ENCODE peak calls at places on chromosomes 12 and 14, in ten cellular contexts. N is nephron progenitor cell; O is activated B cell treated with CpG ODN at 0.5 μM for 24 hours; T is CD8-positive, alpha-beta T cell; B is cardiac fibroblast; S is HFFc6; L is fibroblast of lung; Z is fibroblast of the aortic adventitia; M is H1; V is CD4-positive, alpha-beta T cell. Q is an unnamed sample.

GRCh38 chr12:96210376-96211055 is 16.3 kb downstream of the ELK3 start:
- DNase-seq in M (no peak), V (peak; percentile 31), T (peak; percentile 52), B (no peak), Z (no peak), S (no peak), N (no peak), L (no peak), O (peak; percentile 28), Q (no peak)

GRCh38 chr14:88590173-88590572 is 27.3 kb downstream of the ZC3H14 start:
- DNase-seq in V (no peak), O (no peak), S (no peak), N (no peak), M (no peak), L (no peak), Z (no peak), B (peak; percentile 40), T (no peak), Q (no peak)

GRCh38 chr14:105883066-105884005 is 357.0 kb downstream of the TMEM121 start:
- DNase-seq in S (no peak), Z (no peak), T (peak; percentile 5), O (no peak), M (no peak), L (no peak), N (no peak), V (no peak), B (no peak), Q (peak; percentile 27)

GRCh38 chr12:65510584-65511050 is 232.1 kb downstream of the MSRB3 start:
- DNase-seq in S (no peak), N (peak; percentile 61), T (no peak), O (no peak), B (no peak), L (peak; percentile 63), M (peak; percentile 73), Z (no peak), V (no peak), Q (no peak)

GRCh38 chr12:98895086-98895651 is 250.1 kb downstream of the APAF1 start:
- DNase-seq in T (no peak), B (no peak), S (no peak), V (no peak), L (no peak), Z (no peak), N (peak; percentile 69), O (no peak), M (peak; percentile 15), Q (no peak)

GRCh38 chr14:99670361-99671229 is 13.5 kb upstream of the CYP46A1 start:
- DNase-seq in V (no peak), T (no peak), Z (peak; percentile 54), L (peak; percentile 70), S (no peak), M (no peak), B (no peak), O (no peak), N (no peak), Q (no peak)

GRCh38 chr12:5745251-5745888 is 199.7 kb downstream of the ANO2 start:
- DNase-seq in M (peak; percentile 70), O (no peak), T (peak; percentile 41), B (peak; percentile 19), L (peak; percentile 30), V (peak; percentile 29), Z (peak; percentile 25), N (peak; percentile 85), S (peak; percentile 45), Q (peak; percentile 76)

GRCh38 chr14:25046301-25046943 is 3.5 kb downstream of the STXBP6 start:
- DNase-seq in B (no peak), T (no peak), V (no peak), O (no peak), L (no peak), Z (no peak), M (no peak), N (no peak), S (no peak), Q (no peak)

DNA sequence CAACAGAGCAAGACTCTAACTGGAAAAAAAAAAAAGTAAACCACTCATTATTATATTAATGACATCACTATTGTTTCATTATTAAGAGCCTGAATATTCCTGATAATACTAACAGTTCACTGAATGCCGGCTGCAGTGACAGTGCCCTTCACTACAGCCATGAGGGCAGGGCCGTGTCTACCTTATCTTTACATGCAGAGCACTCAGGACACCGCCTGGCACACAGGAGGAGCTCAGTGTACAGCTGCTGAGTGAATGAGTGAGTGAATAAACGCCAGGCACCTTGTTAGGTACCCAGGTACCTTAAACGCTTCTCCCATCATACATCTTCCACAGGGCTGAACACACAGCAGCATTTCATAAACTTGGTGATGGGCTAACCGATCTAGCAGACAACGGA is 23.2 kb downstream of the ZFYVE1 start:
- DNase-seq in O (no peak), M (no peak), T (no peak), B (no peak), S (no peak), L (no peak), V (no peak), N (no peak), Z (no peak), Q (no peak)
- TF ChIP-seq CTCF in O (no peak), M (no peak), T (no peak), B (no peak), S (no peak), L (no peak), V (no peak), N (no peak), Z (no peak), Q (no peak)

GRCh38 chr12:57096099-57096572 is 7.2 kb downstream of the NAB2 start:
- DNase-seq in S (no peak), O (no peak), T (no peak), V (no peak), B (no peak), Z (no peak), N (no peak), M (no peak), L (no peak), Q (no peak)
- TF ChIP-seq CTCF in S (no peak), O (no peak), T (no peak), V (no peak), B (no peak), Z (no peak), N (no peak), M (no peak), L (no peak), Q (no peak)

GRCh38 chr12:23887055-23887835 is 62.2 kb downstream of the SOX5 start:
- DNase-seq in B (peak; percentile 27), V (no peak), T (no peak), L (peak; percentile 65), Z (peak; percentile 26), S (no peak), M (no peak), N (no peak), O (no peak), Q (no peak)

GRCh38 chr12:23885396-23885795 is 64.1 kb downstream of the SOX5 start:
- DNase-seq in N (no peak), M (no peak), T (no peak), B (no peak), Z (no peak), S (no peak), V (no peak), L (no peak), O (no peak), Q (no peak)

GRCh38 chr12:23880988-23881387 is 68.5 kb downstream of the SOX5 start:
- DNase-seq in M (no peak), V (no peak), S (no peak), L (no peak), B (no peak), Z (no peak), N (no peak), T (no peak), O (no peak), Q (no peak)

GRCh38 chr12:23888396-23889068 is 60.9 kb downstream of the SOX5 start:
- DNase-seq in M (no peak), N (no peak), V (no peak), L (peak; percentile 56), S (no peak), O (no peak), T (no peak), Z (peak; percentile 3), B (peak; percentile 5), Q (no peak)

DNA sequence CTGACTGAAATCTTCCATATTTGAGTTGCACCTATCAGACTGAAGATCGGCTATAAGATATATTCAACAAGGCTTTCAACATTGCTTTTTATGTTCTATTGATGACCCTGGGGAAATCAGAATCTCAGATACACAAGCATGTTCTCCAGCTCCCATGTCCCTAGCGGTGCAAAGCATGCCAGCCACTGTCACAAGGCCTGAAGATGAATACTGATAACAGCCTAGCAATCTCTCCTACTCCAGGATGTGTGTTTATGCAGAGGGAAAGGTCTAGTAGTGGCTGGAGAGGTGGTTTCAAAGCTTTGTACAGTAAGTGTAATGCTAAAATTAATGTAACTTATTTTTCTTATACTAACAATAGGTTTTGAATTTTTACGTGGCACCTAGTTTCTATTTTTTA is 64.6 kb downstream of the SOX5 start:
- DNase-seq in S (no peak), O (no peak), N (no peak), M (no peak), L (no peak), Z (no peak), B (no peak), T (no peak), V (no peak), Q (no peak)
- TF ChIP-seq CTCF in S (no peak), O (no peak), N (no peak), M (no peak), L (no peak), Z (no peak), B (no peak), T (no peak), V (no peak), Q (no peak)

GRCh38 chr12:4441355-4442330 is 4.0 kb downstream of the FGF6 start:
- DNase-seq in O (no peak), V (no peak), T (no peak), B (no peak), M (peak; percentile 41), L (no peak), S (no peak), Z (no peak), N (peak; percentile 33), Q (peak; percentile 33)
- TF ChIP-seq CTCF in O (no peak), V (no peak), T (no peak), B (no peak), M (no peak), L (no peak), S (no peak), Z (no peak), N (no peak), Q (no peak)

GRCh38 chr12:105504286-105504685 is 173.8 kb downstream of the C12orf75 start:
- DNase-seq in T (no peak), O (no peak), N (no peak), V (no peak), M (no peak), B (no peak), S (no peak), L (no peak), Z (no peak), Q (no peak)
- TF ChIP-seq CTCF in T (no peak), O (no peak), N (no peak), V (no peak), M (peak; percentile 37), B (no peak), S (peak; percentile 30), L (no peak), Z (peak; percentile 16), Q (no peak)

DNA sequence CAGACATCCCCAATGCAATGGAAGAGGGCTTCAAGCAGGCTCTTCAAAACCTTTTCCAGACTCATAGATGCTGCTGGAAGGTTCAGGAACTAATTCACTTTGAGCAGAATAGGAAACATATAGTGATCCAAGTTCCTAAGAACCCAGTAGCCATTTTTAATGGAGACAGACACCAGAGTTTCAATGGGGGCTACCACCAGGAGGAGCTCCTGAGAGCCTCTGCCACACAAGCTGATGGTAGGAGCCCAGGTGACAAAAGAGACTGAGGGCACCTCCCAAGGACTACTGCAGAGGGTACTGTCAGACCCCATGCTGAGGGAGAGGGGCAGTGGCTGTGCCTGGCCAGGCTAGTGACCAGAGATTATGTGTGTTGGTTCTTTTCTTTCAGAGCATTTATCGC is 45.9 kb downstream of the IFNG start:
- DNase-seq in M (no peak), O (no peak), V (peak; percentile 21), T (peak; percentile 24), S (no peak), B (no peak), Z (no peak), N (no peak), L (no peak), Q (no peak)
- TF ChIP-seq CTCF in M (peak; percentile 57), O (no peak), V (peak; percentile 43), T (peak; percentile 43), S (peak; percentile 46), B (peak; percentile 5), Z (peak; percentile 7), N (peak; percentile 14), L (no peak), Q (peak; percentile 16)